ENCODE peak calls at places on chromosomes 11 and 22, in seven cellular contexts. One of them, this sample, is unnamed.

GRCh38 chr11:5691963-5692358 is 2.4 kb downstream of the TRIM22 start:
- DNase-seq in colonic mucosa: no peak
- DNase-seq in activated CD8-positive, alpha-beta memory T cell treated with anti-CD3 and anti-CD28 coated beads, Interleukin-2, amount 50 U/mL, for 48 hours: no peak
- DNase-seq in heart right ventricle: no peak
- DNase-seq in neural crest cell: no peak
- DNase-seq in T-helper 2 cell: peak; percentile 49
- DNase-seq in coronary artery: no peak
- DNase-seq in this sample: peak; percentile 62

GRCh38 chr11:23212829-23213228 is 352.6 kb upstream of the CCDC179 start:
- DNase-seq in colonic mucosa: no peak
- DNase-seq in activated CD8-positive, alpha-beta memory T cell treated with anti-CD3 and anti-CD28 coated beads, Interleukin-2, amount 50 U/mL, for 48 hours: no peak
- DNase-seq in heart right ventricle: no peak
- DNase-seq in neural crest cell: no peak
- DNase-seq in T-helper 2 cell: no peak
- DNase-seq in coronary artery: no peak
- DNase-seq in this sample: no peak

GRCh38 chr22:24146791-24147353 is 34.4 kb upstream of the SUSD2 start:
- DNase-seq in colonic mucosa: peak; percentile 45
- DNase-seq in activated CD8-positive, alpha-beta memory T cell treated with anti-CD3 and anti-CD28 coated beads, Interleukin-2, amount 50 U/mL, for 48 hours: no peak
- DNase-seq in heart right ventricle: no peak
- DNase-seq in neural crest cell: no peak
- DNase-seq in T-helper 2 cell: no peak
- DNase-seq in coronary artery: peak; percentile 83
- DNase-seq in this sample: no peak

GRCh38 chr11:47466701-47467250 is 17.8 kb upstream of the RAPSN start:
- DNase-seq in colonic mucosa: peak; percentile 43
- DNase-seq in activated CD8-positive, alpha-beta memory T cell treated with anti-CD3 and anti-CD28 coated beads, Interleukin-2, amount 50 U/mL, for 48 hours: no peak
- DNase-seq in heart right ventricle: peak; percentile 37
- DNase-seq in neural crest cell: no peak
- DNase-seq in T-helper 2 cell: no peak
- DNase-seq in coronary artery: no peak
- DNase-seq in this sample: no peak

GRCh38 chr22:35575116-35575748 is 34.6 kb downstream of the RASD2 start:
- DNase-seq in colonic mucosa: no peak
- DNase-seq in activated CD8-positive, alpha-beta memory T cell treated with anti-CD3 and anti-CD28 coated beads, Interleukin-2, amount 50 U/mL, for 48 hours: no peak
- DNase-seq in heart right ventricle: no peak
- DNase-seq in neural crest cell: no peak
- DNase-seq in T-helper 2 cell: peak; percentile 15
- DNase-seq in coronary artery: no peak
- DNase-seq in this sample: no peak

GRCh38 chr22:26550498-26551033 is 38.3 kb upstream of the TFIP11 start:
- DNase-seq in colonic mucosa: no peak
- DNase-seq in activated CD8-positive, alpha-beta memory T cell treated with anti-CD3 and anti-CD28 coated beads, Interleukin-2, amount 50 U/mL, for 48 hours: no peak
- DNase-seq in heart right ventricle: peak; percentile 67
- DNase-seq in neural crest cell: no peak
- DNase-seq in T-helper 2 cell: no peak
- DNase-seq in coronary artery: peak; percentile 81
- DNase-seq in this sample: no peak

GRCh38 chr11:112555491-112556364 is 295.1 kb upstream of the PLET1 start:
- DNase-seq in colonic mucosa: peak; percentile 59
- DNase-seq in activated CD8-positive, alpha-beta memory T cell treated with anti-CD3 and anti-CD28 coated beads, Interleukin-2, amount 50 U/mL, for 48 hours: peak; percentile 91
- DNase-seq in heart right ventricle: peak; percentile 63
- DNase-seq in neural crest cell: peak; percentile 81
- DNase-seq in T-helper 2 cell: peak; percentile 53
- DNase-seq in coronary artery: no peak
- DNase-seq in this sample: peak; percentile 27

GRCh38 chr22:42269407-42270177 is 861 bp downstream of the TCF20 start:
- DNase-seq in colonic mucosa: peak; percentile 87
- DNase-seq in activated CD8-positive, alpha-beta memory T cell treated with anti-CD3 and anti-CD28 coated beads, Interleukin-2, amount 50 U/mL, for 48 hours: peak; percentile 86
- DNase-seq in heart right ventricle: peak; percentile 51
- DNase-seq in neural crest cell: peak; percentile 40
- DNase-seq in T-helper 2 cell: peak; percentile 75
- DNase-seq in coronary artery: no peak
- DNase-seq in this sample: peak; percentile 73

GRCh38 chr11:130457909-130458729 is 9.7 kb downstream of the ADAMTS15 start:
- DNase-seq in colonic mucosa: no peak
- DNase-seq in activated CD8-positive, alpha-beta memory T cell treated with anti-CD3 and anti-CD28 coated beads, Interleukin-2, amount 50 U/mL, for 48 hours: no peak
- DNase-seq in heart right ventricle: no peak
- DNase-seq in neural crest cell: no peak
- DNase-seq in T-helper 2 cell: no peak
- DNase-seq in coronary artery: no peak
- DNase-seq in this sample: no peak

GRCh38 chr22:35489225-35489624 is 51.4 kb upstream of the RASD2 start:
- DNase-seq in colonic mucosa: no peak
- DNase-seq in activated CD8-positive, alpha-beta memory T cell treated with anti-CD3 and anti-CD28 coated beads, Interleukin-2, amount 50 U/mL, for 48 hours: no peak
- DNase-seq in heart right ventricle: no peak
- DNase-seq in neural crest cell: no peak
- DNase-seq in T-helper 2 cell: no peak
- DNase-seq in coronary artery: no peak
- DNase-seq in this sample: no peak

GRCh38 chr11:92206441-92206840 is 18.2 kb upstream of the FAT3 start:
- DNase-seq in colonic mucosa: no peak
- DNase-seq in activated CD8-positive, alpha-beta memory T cell treated with anti-CD3 and anti-CD28 coated beads, Interleukin-2, amount 50 U/mL, for 48 hours: no peak
- DNase-seq in heart right ventricle: no peak
- DNase-seq in neural crest cell: no peak
- DNase-seq in T-helper 2 cell: no peak
- DNase-seq in coronary artery: no peak
- DNase-seq in this sample: no peak

GRCh38 chr11:115817844-115818565 is 313.8 kb upstream of the CADM1 start:
- DNase-seq in colonic mucosa: no peak
- DNase-seq in activated CD8-positive, alpha-beta memory T cell treated with anti-CD3 and anti-CD28 coated beads, Interleukin-2, amount 50 U/mL, for 48 hours: no peak
- DNase-seq in heart right ventricle: no peak
- DNase-seq in neural crest cell: no peak
- DNase-seq in T-helper 2 cell: no peak
- DNase-seq in coronary artery: no peak
- DNase-seq in this sample: no peak

GRCh38 chr11:30452114-30452513 is 129.2 kb downstream of the ARL14EP start:
- DNase-seq in colonic mucosa: no peak
- DNase-seq in activated CD8-positive, alpha-beta memory T cell treated with anti-CD3 and anti-CD28 coated beads, Interleukin-2, amount 50 U/mL, for 48 hours: no peak
- DNase-seq in heart right ventricle: no peak
- DNase-seq in neural crest cell: no peak
- DNase-seq in T-helper 2 cell: no peak
- DNase-seq in coronary artery: no peak
- DNase-seq in this sample: no peak

GRCh38 chr11:40274017-40274416 is 1185.4 kb downstream of the LRRC4C start:
- DNase-seq in colonic mucosa: no peak
- DNase-seq in activated CD8-positive, alpha-beta memory T cell treated with anti-CD3 and anti-CD28 coated beads, Interleukin-2, amount 50 U/mL, for 48 hours: no peak
- DNase-seq in heart right ventricle: no peak
- DNase-seq in neural crest cell: no peak
- DNase-seq in T-helper 2 cell: no peak
- DNase-seq in coronary artery: no peak
- DNase-seq in this sample: no peak

GRCh38 chr11:72673943-72674828 is at the start of gene PDE2A:
- DNase-seq in colonic mucosa: no peak
- DNase-seq in activated CD8-positive, alpha-beta memory T cell treated with anti-CD3 and anti-CD28 coated beads, Interleukin-2, amount 50 U/mL, for 48 hours: no peak
- DNase-seq in heart right ventricle: no peak
- DNase-seq in neural crest cell: peak; percentile 22
- DNase-seq in T-helper 2 cell: no peak
- DNase-seq in coronary artery: no peak
- DNase-seq in this sample: no peak

GRCh38 chr11:83092488-83093384 is 21.0 kb upstream of the RAB30 start:
- DNase-seq in colonic mucosa: peak; percentile 76
- DNase-seq in activated CD8-positive, alpha-beta memory T cell treated with anti-CD3 and anti-CD28 coated beads, Interleukin-2, amount 50 U/mL, for 48 hours: no peak
- DNase-seq in heart right ventricle: no peak
- DNase-seq in neural crest cell: no peak
- DNase-seq in T-helper 2 cell: no peak
- DNase-seq in coronary artery: no peak
- DNase-seq in this sample: no peak

GRCh38 chr22:41256898-41257260 is 16.1 kb upstream of the CHADL start:
- DNase-seq in colonic mucosa: no peak
- DNase-seq in activated CD8-positive, alpha-beta memory T cell treated with anti-CD3 and anti-CD28 coated beads, Interleukin-2, amount 50 U/mL, for 48 hours: no peak
- DNase-seq in heart right ventricle: peak; percentile 23
- DNase-seq in neural crest cell: no peak
- DNase-seq in T-helper 2 cell: no peak
- DNase-seq in coronary artery: no peak
- DNase-seq in this sample: no peak

GRCh38 chr11:80841716-80842115 is 1400.9 kb upstream of the TENM4 start:
- DNase-seq in colonic mucosa: no peak
- DNase-seq in activated CD8-positive, alpha-beta memory T cell treated with anti-CD3 and anti-CD28 coated beads, Interleukin-2, amount 50 U/mL, for 48 hours: no peak
- DNase-seq in heart right ventricle: no peak
- DNase-seq in neural crest cell: no peak
- DNase-seq in T-helper 2 cell: no peak
- DNase-seq in coronary artery: no peak
- DNase-seq in this sample: no peak

GRCh38 chr11:34641981-34642380 is 21.1 kb downstream of the EHF start:
- DNase-seq in colonic mucosa: no peak
- DNase-seq in activated CD8-positive, alpha-beta memory T cell treated with anti-CD3 and anti-CD28 coated beads, Interleukin-2, amount 50 U/mL, for 48 hours: no peak
- DNase-seq in heart right ventricle: no peak
- DNase-seq in neural crest cell: no peak
- DNase-seq in T-helper 2 cell: no peak
- DNase-seq in coronary artery: no peak
- DNase-seq in this sample: no peak

GRCh38 chr11:105230586-105230985 is 91.0 kb upstream of the CARD18 start:
- DNase-seq in colonic mucosa: no peak
- DNase-seq in activated CD8-positive, alpha-beta memory T cell treated with anti-CD3 and anti-CD28 coated beads, Interleukin-2, amount 50 U/mL, for 48 hours: no peak
- DNase-seq in heart right ventricle: no peak
- DNase-seq in neural crest cell: no peak
- DNase-seq in T-helper 2 cell: peak; percentile 57
- DNase-seq in coronary artery: no peak
- DNase-seq in this sample: no peak

GRCh38 chr11:122802876-122803275 is 35.4 kb upstream of the CRTAM start:
- DNase-seq in colonic mucosa: no peak
- DNase-seq in activated CD8-positive, alpha-beta memory T cell treated with anti-CD3 and anti-CD28 coated beads, Interleukin-2, amount 50 U/mL, for 48 hours: no peak
- DNase-seq in heart right ventricle: no peak
- DNase-seq in neural crest cell: no peak
- DNase-seq in T-helper 2 cell: no peak
- DNase-seq in coronary artery: no peak
- DNase-seq in this sample: no peak

GRCh38 chr11:58561394-58562102 is 14.1 kb downstream of the LPXN start:
- DNase-seq in colonic mucosa: no peak
- DNase-seq in activated CD8-positive, alpha-beta memory T cell treated with anti-CD3 and anti-CD28 coated beads, Interleukin-2, amount 50 U/mL, for 48 hours: no peak
- DNase-seq in heart right ventricle: no peak
- DNase-seq in neural crest cell: no peak
- DNase-seq in T-helper 2 cell: no peak
- DNase-seq in coronary artery: no peak
- DNase-seq in this sample: no peak

GRCh38 chr11:134040386-134041297 is 28.2 kb upstream of the JAM3 start:
- DNase-seq in colonic mucosa: no peak
- DNase-seq in activated CD8-positive, alpha-beta memory T cell treated with anti-CD3 and anti-CD28 coated beads, Interleukin-2, amount 50 U/mL, for 48 hours: no peak
- DNase-seq in heart right ventricle: no peak
- DNase-seq in neural crest cell: no peak
- DNase-seq in T-helper 2 cell: no peak
- DNase-seq in coronary artery: no peak
- DNase-seq in this sample: no peak

GRCh38 chr22:39138357-39138997 is 14.0 kb downstream of the CBX7 start:
- DNase-seq in colonic mucosa: no peak
- DNase-seq in activated CD8-positive, alpha-beta memory T cell treated with anti-CD3 and anti-CD28 coated beads, Interleukin-2, amount 50 U/mL, for 48 hours: no peak
- DNase-seq in heart right ventricle: no peak
- DNase-seq in neural crest cell: no peak
- DNase-seq in T-helper 2 cell: no peak
- DNase-seq in coronary artery: no peak
- DNase-seq in this sample: no peak